ENCODE peak calls at places on chromosomes 7 and 10, in seven cellular contexts. One of them, this sample, is unnamed. For H3K4me1, the result is how much of the 10 kb centered on the place peaks cover.

GRCh38 chr10:408223-408622 is 273.0 kb downstream of the ZMYND11 start:
- DNase-seq in left ventricle myocardium inferior: no peak
- DNase-seq in transverse colon: peak
- DNase-seq in testis: no peak
- DNase-seq in CD4-positive, alpha-beta memory T cell: no peak
- DNase-seq in upper lobe of right lung: no peak
- DNase-seq in CD8-positive, alpha-beta T cell: no peak
- DNase-seq in this sample: no peak

GRCh38 chr10:32379314-32379949 is 32.5 kb upstream of the EPC1 start:
- DNase-seq in testis: no peak
- DNase-seq in upper lobe of right lung: no peak
- DNase-seq in CD8-positive, alpha-beta T cell: no peak
- DNase-seq in left ventricle myocardium inferior: no peak
- DNase-seq in transverse colon: no peak
- DNase-seq in CD4-positive, alpha-beta memory T cell: peak
- DNase-seq in this sample: no peak

GRCh38 chr10:21926358-21926890 is 77.1 kb downstream of the DNAJC1 start:
- DNase-seq in transverse colon: no peak
- DNase-seq in CD4-positive, alpha-beta memory T cell: no peak
- DNase-seq in testis: no peak
- DNase-seq in upper lobe of right lung: no peak
- DNase-seq in CD8-positive, alpha-beta T cell: no peak
- DNase-seq in left ventricle myocardium inferior: no peak
- DNase-seq in this sample: no peak

GRCh38 chr7:134741901-134742635 is 37.4 kb upstream of the CALD1 start:
- DNase-seq in left ventricle myocardium inferior: no peak
- DNase-seq in testis: peak
- DNase-seq in CD4-positive, alpha-beta memory T cell: no peak
- DNase-seq in transverse colon: no peak
- DNase-seq in CD8-positive, alpha-beta T cell: no peak
- DNase-seq in upper lobe of right lung: no peak
- DNase-seq in this sample: no peak

GRCh38 chr10:14712991-14713422 is 61.7 kb downstream of the FAM107B start:
- DNase-seq in left ventricle myocardium inferior: no peak
- DNase-seq in upper lobe of right lung: no peak
- DNase-seq in CD8-positive, alpha-beta T cell: no peak
- DNase-seq in CD4-positive, alpha-beta memory T cell: no peak
- DNase-seq in testis: no peak
- DNase-seq in transverse colon: no peak
- DNase-seq in this sample: no peak

GRCh38 chr10:29618341-29619171 is 16.2 kb downstream of the SVIL start:
- DNase-seq in CD8-positive, alpha-beta T cell: no peak
- DNase-seq in testis: no peak
- DNase-seq in transverse colon: peak
- DNase-seq in upper lobe of right lung: peak
- DNase-seq in CD4-positive, alpha-beta memory T cell: no peak
- DNase-seq in left ventricle myocardium inferior: peak
- DNase-seq in this sample: no peak

GRCh38 chr10:31694929-31695837 is 233.4 kb downstream of the ARHGAP12 start:
- DNase-seq in transverse colon: no peak
- DNase-seq in CD4-positive, alpha-beta memory T cell: no peak
- DNase-seq in upper lobe of right lung: no peak
- DNase-seq in CD8-positive, alpha-beta T cell: no peak
- DNase-seq in left ventricle myocardium inferior: no peak
- DNase-seq in testis: no peak
- DNase-seq in this sample: no peak

GRCh38 chr7:44581426-44581906 is 565 bp downstream of the TMED4 start:
- DNase-seq in left ventricle myocardium inferior: no peak
- DNase-seq in testis: peak
- DNase-seq in CD4-positive, alpha-beta memory T cell: peak
- DNase-seq in upper lobe of right lung: no peak
- DNase-seq in CD8-positive, alpha-beta T cell: peak
- DNase-seq in transverse colon: peak
- DNase-seq in this sample: no peak

GRCh38 chr10:44249490-44249889 is 135.4 kb downstream of the CXCL12 start:
- DNase-seq in CD4-positive, alpha-beta memory T cell: no peak
- DNase-seq in left ventricle myocardium inferior: no peak
- DNase-seq in testis: no peak
- DNase-seq in CD8-positive, alpha-beta T cell: no peak
- DNase-seq in transverse colon: no peak
- DNase-seq in upper lobe of right lung: no peak
- DNase-seq in this sample: no peak

GRCh38 chr10:17113889-17114288 is 15.7 kb downstream of the CUBN start:
- DNase-seq in CD8-positive, alpha-beta T cell: no peak
- DNase-seq in upper lobe of right lung: no peak
- DNase-seq in testis: peak
- DNase-seq in transverse colon: no peak
- DNase-seq in CD4-positive, alpha-beta memory T cell: no peak
- DNase-seq in left ventricle myocardium inferior: peak
- DNase-seq in this sample: no peak

GRCh38 chr7:78002715-78003114 is 204.1 kb downstream of the PHTF2 start:
- DNase-seq in transverse colon: no peak
- DNase-seq in testis: no peak
- DNase-seq in left ventricle myocardium inferior: no peak
- DNase-seq in upper lobe of right lung: no peak
- DNase-seq in CD4-positive, alpha-beta memory T cell: no peak
- DNase-seq in CD8-positive, alpha-beta T cell: no peak
- DNase-seq in this sample: no peak

GRCh38 chr7:40220421-40220911 is 85.7 kb downstream of the SUGCT start:
- DNase-seq in testis: no peak
- DNase-seq in transverse colon: no peak
- DNase-seq in upper lobe of right lung: no peak
- DNase-seq in left ventricle myocardium inferior: no peak
- DNase-seq in CD8-positive, alpha-beta T cell: no peak
- DNase-seq in CD4-positive, alpha-beta memory T cell: no peak
- DNase-seq in this sample: no peak

GRCh38 chr10:109866995-109867635 is 56.2 kb downstream of the XPNPEP1 start:
- DNase-seq in CD8-positive, alpha-beta T cell: no peak
- DNase-seq in left ventricle myocardium inferior: no peak
- DNase-seq in testis: no peak
- DNase-seq in transverse colon: no peak
- DNase-seq in upper lobe of right lung: no peak
- DNase-seq in CD4-positive, alpha-beta memory T cell: no peak
- DNase-seq in this sample: no peak

GRCh38 chr7:134482858-134483257 is 24.0 kb upstream of the AKR1B1 start:
- DNase-seq in testis: no peak
- DNase-seq in transverse colon: no peak
- DNase-seq in left ventricle myocardium inferior: no peak
- DNase-seq in CD4-positive, alpha-beta memory T cell: no peak
- DNase-seq in upper lobe of right lung: no peak
- DNase-seq in CD8-positive, alpha-beta T cell: no peak
- DNase-seq in this sample: no peak

GRCh38 chr10:104327745-104328635 is 10.3 kb downstream of the ITPRIP start:
- DNase-seq in CD8-positive, alpha-beta T cell: no peak
- DNase-seq in transverse colon: no peak
- DNase-seq in upper lobe of right lung: no peak
- DNase-seq in testis: peak
- DNase-seq in CD4-positive, alpha-beta memory T cell: no peak
- DNase-seq in left ventricle myocardium inferior: no peak
- DNase-seq in this sample: no peak
- H3K4me3 ChIP-seq in CD8-positive, alpha-beta T cell: peak
- H3K4me3 ChIP-seq in transverse colon: no peak
- H3K4me3 ChIP-seq in upper lobe of right lung: no peak
- H3K4me3 ChIP-seq in testis: no peak
- H3K4me3 ChIP-seq in CD4-positive, alpha-beta memory T cell: peak
- H3K4me3 ChIP-seq in left ventricle myocardium inferior: peak
- H3K4me3 ChIP-seq in this sample: peak

GRCh38 chr7:92631067-92631829 is 41.1 kb upstream of the FAM133B start:
- DNase-seq in left ventricle myocardium inferior: no peak
- DNase-seq in upper lobe of right lung: no peak
- DNase-seq in CD8-positive, alpha-beta T cell: no peak
- DNase-seq in CD4-positive, alpha-beta memory T cell: no peak
- DNase-seq in transverse colon: no peak
- DNase-seq in testis: no peak
- DNase-seq in this sample: no peak

GRCh38 chr7:92632791-92633190 is 42.6 kb upstream of the FAM133B start:
- DNase-seq in CD8-positive, alpha-beta T cell: no peak
- DNase-seq in upper lobe of right lung: no peak
- DNase-seq in left ventricle myocardium inferior: no peak
- DNase-seq in testis: no peak
- DNase-seq in CD4-positive, alpha-beta memory T cell: no peak
- DNase-seq in transverse colon: no peak
- DNase-seq in this sample: no peak

GRCh38 chr7:92629779-92630178 is 39.6 kb upstream of the FAM133B start:
- DNase-seq in CD4-positive, alpha-beta memory T cell: no peak
- DNase-seq in transverse colon: no peak
- DNase-seq in left ventricle myocardium inferior: no peak
- DNase-seq in upper lobe of right lung: no peak
- DNase-seq in CD8-positive, alpha-beta T cell: no peak
- DNase-seq in testis: no peak
- DNase-seq in this sample: no peak

GRCh38 chr7:92633211-92633906 is 43.2 kb upstream of the FAM133B start:
- DNase-seq in CD8-positive, alpha-beta T cell: no peak
- DNase-seq in left ventricle myocardium inferior: no peak
- DNase-seq in CD4-positive, alpha-beta memory T cell: no peak
- DNase-seq in transverse colon: no peak
- DNase-seq in testis: no peak
- DNase-seq in upper lobe of right lung: no peak
- DNase-seq in this sample: no peak

GRCh38 chr7:92631830-92632487 is 41.8 kb upstream of the FAM133B start:
- DNase-seq in left ventricle myocardium inferior: no peak
- DNase-seq in CD4-positive, alpha-beta memory T cell: no peak
- DNase-seq in transverse colon: no peak
- DNase-seq in upper lobe of right lung: no peak
- DNase-seq in CD8-positive, alpha-beta T cell: no peak
- DNase-seq in testis: no peak
- DNase-seq in this sample: no peak
- H3K4me1 ChIP-seq in left ventricle myocardium inferior: half or more
- H3K4me1 ChIP-seq in CD4-positive, alpha-beta memory T cell: under half
- H3K4me1 ChIP-seq in transverse colon: half or more
- H3K4me1 ChIP-seq in upper lobe of right lung: under half
- H3K4me1 ChIP-seq in CD8-positive, alpha-beta T cell: under half
- H3K4me1 ChIP-seq in testis: under half
- H3K4me1 ChIP-seq in this sample: under half

GRCh38 chr10:70254795-70255328 is 21.6 kb upstream of the PPA1 start:
- DNase-seq in testis: no peak
- DNase-seq in transverse colon: no peak
- DNase-seq in CD4-positive, alpha-beta memory T cell: no peak
- DNase-seq in left ventricle myocardium inferior: no peak
- DNase-seq in CD8-positive, alpha-beta T cell: no peak
- DNase-seq in upper lobe of right lung: no peak
- DNase-seq in this sample: no peak
- H3K4me3 ChIP-seq in testis: peak
- H3K4me3 ChIP-seq in transverse colon: peak
- H3K4me3 ChIP-seq in CD4-positive, alpha-beta memory T cell: no peak
- H3K4me3 ChIP-seq in left ventricle myocardium inferior: peak
- H3K4me3 ChIP-seq in CD8-positive, alpha-beta T cell: peak
- H3K4me3 ChIP-seq in upper lobe of right lung: peak
- H3K4me3 ChIP-seq in this sample: no peak

GRCh38 chr10:72260215-72260587 is 13.5 kb upstream of the DDIT4 start:
- DNase-seq in CD8-positive, alpha-beta T cell: no peak
- DNase-seq in CD4-positive, alpha-beta memory T cell: no peak
- DNase-seq in upper lobe of right lung: no peak
- DNase-seq in left ventricle myocardium inferior: peak
- DNase-seq in transverse colon: peak
- DNase-seq in testis: no peak
- DNase-seq in this sample: no peak
- H3K4me1 ChIP-seq in CD8-positive, alpha-beta T cell: half or more
- H3K4me1 ChIP-seq in CD4-positive, alpha-beta memory T cell: half or more
- H3K4me1 ChIP-seq in upper lobe of right lung: half or more
- H3K4me1 ChIP-seq in left ventricle myocardium inferior: half or more
- H3K4me1 ChIP-seq in transverse colon: half or more
- H3K4me1 ChIP-seq in testis: half or more
- H3K4me1 ChIP-seq in this sample: under half

GRCh38 chr7:115235075-115235474 is 313.2 kb downstream of the MDFIC start:
- DNase-seq in CD8-positive, alpha-beta T cell: no peak
- DNase-seq in CD4-positive, alpha-beta memory T cell: no peak
- DNase-seq in upper lobe of right lung: no peak
- DNase-seq in left ventricle myocardium inferior: no peak
- DNase-seq in testis: no peak
- DNase-seq in transverse colon: no peak
- DNase-seq in this sample: no peak
- H3K4me3 ChIP-seq in CD8-positive, alpha-beta T cell: no peak
- H3K4me3 ChIP-seq in CD4-positive, alpha-beta memory T cell: no peak
- H3K4me3 ChIP-seq in upper lobe of right lung: no peak
- H3K4me3 ChIP-seq in left ventricle myocardium inferior: no peak
- H3K4me3 ChIP-seq in testis: no peak
- H3K4me3 ChIP-seq in transverse colon: no peak
- H3K4me3 ChIP-seq in this sample: no peak

GRCh38 chr10:119666709-119667004 is 15.5 kb downstream of the BAG3 start:
- DNase-seq in upper lobe of right lung: no peak
- DNase-seq in left ventricle myocardium inferior: no peak
- DNase-seq in CD4-positive, alpha-beta memory T cell: no peak
- DNase-seq in testis: no peak
- DNase-seq in transverse colon: no peak
- DNase-seq in CD8-positive, alpha-beta T cell: no peak
- DNase-seq in this sample: no peak

GRCh38 chr10:119659951-119660350 is 8.8 kb downstream of the BAG3 start:
- DNase-seq in transverse colon: no peak
- DNase-seq in CD8-positive, alpha-beta T cell: no peak
- DNase-seq in CD4-positive, alpha-beta memory T cell: no peak
- DNase-seq in upper lobe of right lung: no peak
- DNase-seq in left ventricle myocardium inferior: peak
- DNase-seq in testis: no peak
- DNase-seq in this sample: no peak

GRCh38 chr10:119665901-119666708 is 14.9 kb downstream of the BAG3 start:
- DNase-seq in CD4-positive, alpha-beta memory T cell: no peak
- DNase-seq in transverse colon: no peak
- DNase-seq in testis: peak
- DNase-seq in CD8-positive, alpha-beta T cell: no peak
- DNase-seq in left ventricle myocardium inferior: no peak
- DNase-seq in upper lobe of right lung: no peak
- DNase-seq in this sample: no peak

GRCh38 chr10:119667562-119668328 is 16.6 kb downstream of the BAG3 start:
- DNase-seq in CD8-positive, alpha-beta T cell: no peak
- DNase-seq in transverse colon: peak
- DNase-seq in upper lobe of right lung: no peak
- DNase-seq in left ventricle myocardium inferior: peak
- DNase-seq in CD4-positive, alpha-beta memory T cell: no peak
- DNase-seq in testis: peak
- DNase-seq in this sample: peak

DNA sequence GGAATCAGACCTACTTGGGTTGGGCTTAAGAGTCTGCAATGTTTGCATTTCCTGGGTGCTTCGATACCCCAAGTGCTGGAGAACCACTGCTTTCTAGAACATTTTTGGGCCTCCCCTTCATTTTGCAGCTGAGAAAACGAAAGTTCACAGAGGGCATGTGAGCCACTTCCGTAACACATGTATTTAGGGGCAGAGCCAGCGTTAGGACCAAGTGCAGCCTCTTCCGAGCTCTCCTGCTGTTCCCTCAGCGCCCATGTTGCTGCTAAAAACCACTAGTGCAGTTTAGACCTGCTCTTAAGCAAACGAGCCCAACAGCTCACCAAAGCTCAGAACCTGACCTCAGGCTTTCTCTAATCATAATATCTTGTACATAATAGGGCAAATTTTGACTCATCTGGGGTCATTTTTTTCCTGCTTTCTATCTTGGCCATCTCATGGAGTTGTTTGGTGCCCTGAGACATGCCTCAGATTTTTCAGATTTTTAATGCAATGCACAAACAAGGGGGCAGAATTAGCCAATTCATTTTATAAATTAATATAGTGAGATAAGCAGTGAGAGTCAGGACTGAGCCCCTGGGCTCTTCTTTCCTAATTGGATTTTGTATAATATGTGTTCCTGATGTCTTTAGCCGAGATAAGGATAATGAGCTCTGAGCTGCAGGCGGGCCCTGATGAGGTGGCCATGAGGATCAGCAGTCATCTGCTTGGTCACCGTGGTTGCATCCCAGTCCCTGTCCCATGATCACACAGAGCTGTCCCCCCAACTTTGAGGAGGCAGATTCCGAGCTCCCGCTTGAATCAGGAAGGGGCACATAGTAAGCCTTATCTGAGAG is 12.9 kb downstream of the BAG3 start:
- DNase-seq in testis: no peak
- DNase-seq in transverse colon: peak
- DNase-seq in CD8-positive, alpha-beta T cell: peak
- DNase-seq in upper lobe of right lung: no peak
- DNase-seq in left ventricle myocardium inferior: no peak
- DNase-seq in CD4-positive, alpha-beta memory T cell: peak
- DNase-seq in this sample: no peak
- H3K4me1 ChIP-seq in testis: under half
- H3K4me1 ChIP-seq in transverse colon: half or more
- H3K4me1 ChIP-seq in CD8-positive, alpha-beta T cell: under half
- H3K4me1 ChIP-seq in upper lobe of right lung: half or more
- H3K4me1 ChIP-seq in left ventricle myocardium inferior: half or more
- H3K4me1 ChIP-seq in CD4-positive, alpha-beta memory T cell: under half
- H3K4me1 ChIP-seq in this sample: half or more